ENCODE peak calls at places on chromosomes 16 and 17, in six cellular contexts. Z is A549, B is H1, W is adrenal gland, A is breast epithelium, Q is prostate gland. C is an unnamed sample.

GRCh38 chr17:4559851-4560820 is at the start of gene GGT6:
- DNase-seq in A (peak; percentile 87), Z (no peak), W (peak; percentile 65), B (no peak), Q (peak; percentile 67), C (no peak)

GRCh38 chr16:11670171-11671131 is 2.2 kb downstream of the SNN start:
- DNase-seq in A (peak; percentile 56), Q (no peak), Z (no peak), B (no peak), W (no peak), C (peak; percentile 73)

GRCh38 chr16:19127674-19128131 is 13.9 kb downstream of the ITPRIPL2 start:
- DNase-seq in B (no peak), Q (no peak), W (no peak), Z (no peak), A (no peak), C (no peak)

GRCh38 chr17:13561606-13562270 is 40.0 kb downstream of the HS3ST3A1 start:
- DNase-seq in B (no peak), Q (no peak), Z (peak; percentile 15), W (no peak), A (no peak), C (no peak)

GRCh38 chr17:62774338-62774737 is 33.8 kb downstream of the MARCHF10 start:
- DNase-seq in A (no peak), B (no peak), Q (no peak), Z (no peak), W (no peak), C (no peak)

GRCh38 chr16:12417830-12418229 is 385.9 kb downstream of the CPPED1 start:
- DNase-seq in W (no peak), Q (no peak), Z (no peak), B (no peak), A (no peak), C (no peak)

GRCh38 chr16:48479955-48480354 is 94.7 kb upstream of the SIAH1 start:
- DNase-seq in W (no peak), Z (no peak), B (no peak), A (no peak), Q (no peak), C (no peak)

GRCh38 chr17:69245617-69246016 is 17.0 kb upstream of the ABCA10 start:
- DNase-seq in Z (no peak), A (no peak), Q (no peak), B (no peak), W (no peak), C (no peak)

GRCh38 chr16:50023626-50024025 is 1.4 kb upstream of the CNEP1R1 start:
- DNase-seq in W (no peak), Z (no peak), B (no peak), A (no peak), Q (no peak), C (no peak)

DNA sequence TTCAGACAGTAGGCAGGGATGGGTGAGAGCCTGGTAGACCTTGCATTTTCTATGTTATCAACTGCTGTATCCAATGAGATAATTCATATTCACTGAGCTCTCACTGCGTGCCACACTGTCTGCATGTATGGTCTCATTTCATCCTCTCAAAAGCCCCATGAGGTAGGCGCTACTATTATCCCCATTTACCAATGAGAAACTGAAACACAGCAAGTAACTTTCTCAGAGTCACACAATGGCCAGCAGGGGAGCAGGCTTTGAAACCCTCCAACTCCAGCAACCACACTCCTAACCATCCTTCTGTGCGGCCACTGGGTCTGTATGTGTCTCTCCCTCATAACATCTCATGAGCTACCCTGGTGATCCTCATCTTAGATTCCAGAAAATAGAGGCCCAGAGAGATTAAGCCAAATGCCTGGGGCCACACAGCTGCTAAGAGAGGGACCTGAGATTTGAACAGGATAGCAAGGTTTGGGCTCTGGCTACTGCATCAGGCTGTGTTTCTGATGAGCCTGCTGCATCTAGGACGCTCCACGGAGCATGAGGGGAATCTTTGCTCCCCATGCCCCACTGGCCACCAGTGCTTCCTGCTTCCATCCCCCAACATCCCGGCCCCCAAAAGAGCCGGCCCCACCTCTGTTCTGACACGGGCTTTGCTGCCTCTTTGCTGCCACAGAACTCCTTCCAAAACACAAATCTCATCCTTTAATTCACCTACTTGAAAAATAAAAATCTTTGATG is 3.2 kb downstream of the CCR7 start:
- DNase-seq in Z (peak; percentile 39), B (no peak), A (no peak), Q (no peak), W (no peak), C (no peak)
- TF ChIP-seq POLR2A in Z (no peak), B (no peak), A (no peak), Q (no peak), W (no peak), C (no peak)

GRCh38 chr17:27755706-27756466 is 44.4 kb downstream of the NOS2 start:
- DNase-seq in Z (no peak), A (no peak), Q (no peak), B (no peak), W (no peak), C (no peak)
- H3K4me3 ChIP-seq in Z (no peak overlapping the region), A (no peak overlapping the region), Q (no peak overlapping the region), B (no peak overlapping the region), W (no peak overlapping the region), C (no peak overlapping the region)

GRCh38 chr16:84144859-84145639 is at the start of the genes DNAAF1 and HSDL1:
- DNase-seq in A (peak; percentile 81), W (peak; percentile 92), Q (peak; percentile 87), B (peak; percentile 67), Z (peak; percentile 83), C (peak; percentile 84)
- TF ChIP-seq POLR2A in A (no peak), W (no peak), Q (peak; percentile 69), B (no peak), Z (peak; percentile 78), C (peak; percentile 76)

GRCh38 chr16:73326770-73327470 is 279.0 kb upstream of the ZFHX3 start:
- DNase-seq in W (no peak), Q (no peak), A (no peak), Z (no peak), B (no peak), C (no peak)
- H3K4me3 ChIP-seq in W (no peak overlapping the region), Q (no peak overlapping the region), A (no peak overlapping the region), Z (no peak overlapping the region), B (no peak overlapping the region), C (no peak overlapping the region)

DNA sequence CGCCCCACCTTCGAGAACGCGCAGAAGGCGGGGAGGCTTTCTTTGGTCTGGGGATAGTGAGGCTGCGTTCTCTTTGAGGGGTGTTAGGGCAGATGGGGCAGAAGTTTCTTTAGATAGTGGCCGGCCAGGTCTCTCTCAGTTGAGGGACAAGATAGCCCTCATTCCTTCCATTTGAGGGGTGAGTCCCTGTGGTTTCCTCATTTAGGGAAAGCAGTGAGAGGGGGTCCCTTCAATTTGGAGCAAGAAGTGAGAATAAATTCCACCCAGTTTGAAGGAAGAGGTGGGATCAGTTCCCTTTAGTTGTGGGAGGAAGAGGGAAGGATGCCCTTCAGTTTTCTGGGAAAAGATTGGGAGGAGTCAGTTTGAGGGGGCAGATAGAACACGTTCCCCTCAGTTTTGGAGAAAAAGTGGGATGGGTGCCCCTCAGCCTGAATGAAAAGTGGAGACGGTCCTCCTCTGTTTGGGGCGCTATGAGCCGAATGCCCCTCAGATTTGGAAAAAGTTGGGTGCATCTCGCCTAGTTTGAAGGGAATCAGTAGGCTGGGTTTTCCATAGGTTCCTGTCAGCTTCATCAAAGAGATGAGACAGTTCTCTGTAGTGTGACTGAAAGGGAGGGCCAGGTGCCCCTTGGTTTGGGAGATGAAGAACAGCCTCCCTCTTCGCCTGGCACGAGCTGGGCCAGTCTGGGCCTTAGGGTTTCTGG is 568 bp upstream of the FHOD1 start:
- DNase-seq in Q (no peak), A (no peak), W (no peak), B (no peak), Z (no peak), C (no peak)
- TF ChIP-seq POLR2A in Q (no peak), A (no peak), W (no peak), B (no peak), Z (no peak), C (no peak)

GRCh38 chr17:76003915-76004314 is 3.3 kb downstream of the CDK3 start:
- DNase-seq in A (no peak), Q (no peak), B (no peak), W (no peak), Z (no peak), C (peak; percentile 45)
- H3K4me3 ChIP-seq in A (no peak overlapping the region), Q (no peak overlapping the region), B (no peak overlapping the region), W (no peak overlapping the region), Z (no peak overlapping the region), C (no peak overlapping the region)

GRCh38 chr16:66937725-66938337 is 2.5 kb downstream of the CES2 start:
- DNase-seq in B (no peak), W (no peak), Q (no peak), Z (no peak), A (no peak), C (no peak)
- TF ChIP-seq POLR2A in B (no peak), W (no peak), Q (no peak), Z (no peak), A (no peak), C (no peak)

GRCh38 chr16:56606071-56606687 is 2.2 kb upstream of the MT2A start:
- DNase-seq in Q (peak; percentile 59), A (peak; percentile 61), B (no peak), W (peak; percentile 82), Z (peak; percentile 78), C (no peak)

GRCh38 chr16:56608043-56608875 is at the start of gene MT2A:
- DNase-seq in W (peak; percentile 97), A (peak; percentile 95), Q (peak; percentile 95), B (no peak), Z (peak; percentile 97), C (peak; percentile 94)

GRCh38 chr16:56605475-56605874 is 2.9 kb upstream of the MT2A start:
- DNase-seq in Z (no peak), B (no peak), W (no peak), A (no peak), Q (no peak), C (no peak)

GRCh38 chr16:56607675-56608042 is 725 bp upstream of the MT2A start:
- DNase-seq in W (no peak), B (no peak), A (no peak), Z (no peak), Q (no peak), C (no peak)

GRCh38 chr16:56606688-56607618 is 1.4 kb upstream of the MT2A start:
- DNase-seq in A (peak; percentile 96), Q (peak; percentile 82), W (peak; percentile 93), Z (peak; percentile 91), B (no peak), C (peak; percentile 92)
- H3K4me3 ChIP-seq in A (peak overlapping the region; percentile 83), Q (no peak overlapping the region), W (no peak overlapping the region), Z (peak overlapping the region; percentile 34), B (no peak overlapping the region), C (peak overlapping the region; percentile 60)

GRCh38 chr16:1826691-1827573 is at the start of the genes FAHD1 and HAGH:
- DNase-seq in Z (peak; percentile 98), B (peak; percentile 83), W (peak; percentile 95), A (peak; percentile 89), Q (peak; percentile 94), C (peak; percentile 92)
- TF ChIP-seq POLR2A in Z (peak; percentile 79), B (no peak), W (no peak), A (no peak), Q (peak; percentile 3), C (peak; percentile 68)

C was measured in gastrocnemius medialis.